ENCODE peak calls at places on chromosomes 1 and 21, in four cellular contexts. M is HEK293T, N is K562, D is GM12878. K is an unnamed sample.

GRCh38 chr21:43934716-43935705 is 70.0 kb downstream of the AGPAT3 start:
- DNase-seq in M (no peak), D (no peak), N (no peak), K (no peak)

GRCh38 chr1:162191396-162192322 is 122.2 kb downstream of the NOS1AP start:
- DNase-seq in N (peak; percentile 12), M (no peak), D (no peak), K (no peak)

GRCh38 chr21:32483293-32483595 is 70.7 kb downstream of the EVA1C start:
- DNase-seq in M (no peak), D (no peak), N (no peak), K (no peak)

GRCh38 chr1:244353572-244354091 is 98.1 kb downstream of the ADSS2 start:
- DNase-seq in N (peak; percentile 92), D (no peak), M (peak; percentile 50), K (peak; percentile 37)

GRCh38 chr1:59738591-59739015 is 76.1 kb upstream of the HOOK1 start:
- DNase-seq in M (no peak), N (no peak), D (no peak), K (peak; percentile 53)

GRCh38 chr1:186689907-186690306 is 9.7 kb upstream of the PTGS2 start:
- DNase-seq in M (no peak), N (no peak), D (no peak), K (no peak)

GRCh38 chr1:212760126-212760823 is 31.3 kb downstream of the NSL1 start:
- DNase-seq in N (peak; percentile 64), D (no peak), M (peak; percentile 57), K (peak; percentile 22)

GRCh38 chr1:1344672-1345361 is 4.4 kb downstream of the DVL1 start:
- DNase-seq in M (peak; percentile 57), N (peak; percentile 58), D (no peak), K (no peak)

GRCh38 chr21:37712204-37712934 is 203.9 kb downstream of the KCNJ6 start:
- DNase-seq in M (peak; percentile 73), N (peak; percentile 77), D (no peak), K (peak; percentile 41)

GRCh38 chr1:25478633-25479032 is 47.9 kb downstream of the MACO1 start:
- DNase-seq in N (no peak), D (no peak), M (no peak), K (no peak)

GRCh38 chr1:234940841-234941240 is 187.8 kb downstream of the TOMM20 start:
- DNase-seq in D (no peak), M (no peak), N (no peak), K (no peak)

GRCh38 chr1:17629460-17629859 is 90.0 kb downstream of the ARHGEF10L start:
- DNase-seq in D (no peak), M (peak; percentile 51), N (peak; percentile 24), K (no peak)

GRCh38 chr1:59703226-59703917 is 111.4 kb upstream of the HOOK1 start:
- DNase-seq in M (no peak), N (no peak), D (no peak), K (no peak)

GRCh38 chr1:2271841-2272655 is 43.9 kb downstream of the SKI start:
- DNase-seq in D (no peak), N (peak; percentile 60), M (no peak), K (no peak)

GRCh38 chr1:154344977-154345837 is 19.9 kb downstream of the ATP8B2 start:
- DNase-seq in D (no peak), N (peak; percentile 86), M (peak; percentile 75), K (peak; percentile 44)

GRCh38 chr1:26067432-26067911 is at the start of gene TRIM63:
- DNase-seq in D (no peak), N (no peak), M (no peak), K (no peak)

GRCh38 chr21:33947451-33948095 is 32.0 kb upstream of the ATP5PO start:
- DNase-seq in M (peak; percentile 69), N (peak; percentile 94), D (peak; percentile 83), K (peak; percentile 94)

GRCh38 chr1:164694505-164694904 is 135.5 kb downstream of the PBX1 start:
- DNase-seq in N (no peak), D (no peak), M (no peak), K (no peak)

GRCh38 chr1:164689672-164690655 is 131.0 kb downstream of the PBX1 start:
- DNase-seq in D (no peak), N (peak; percentile 33), M (no peak), K (no peak)

GRCh38 chr1:164688791-164689190 is 129.8 kb downstream of the PBX1 start:
- DNase-seq in D (no peak), N (no peak), M (no peak), K (no peak)

GRCh38 chr1:164693564-164694359 is 134.8 kb downstream of the PBX1 start:
- DNase-seq in N (no peak), M (no peak), D (no peak), K (no peak)

DNA sequence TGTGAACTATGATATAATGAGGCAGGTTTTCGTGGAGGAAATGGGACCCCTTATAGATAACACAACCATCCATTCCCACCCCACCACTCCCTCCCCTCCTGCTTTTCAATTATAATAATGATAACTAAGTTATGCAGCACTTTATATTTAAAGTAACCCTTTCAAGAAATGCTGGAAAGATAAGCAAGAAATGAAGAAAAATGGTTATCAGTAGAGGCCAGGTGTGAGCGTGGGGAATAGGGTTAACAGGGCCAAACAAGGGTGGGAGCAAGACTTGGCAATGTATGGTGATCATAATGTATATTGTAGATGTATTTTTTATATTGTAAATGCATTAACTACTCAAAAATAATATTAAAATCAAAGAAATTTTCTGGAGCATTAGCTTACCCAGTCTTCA is 133.4 kb downstream of the PBX1 start:
- DNase-seq in N (no peak), M (no peak), D (no peak), K (no peak)
- TF ChIP-seq FOXK2 in N (no peak), M (no peak), D (no peak), K (no peak)

DNA sequence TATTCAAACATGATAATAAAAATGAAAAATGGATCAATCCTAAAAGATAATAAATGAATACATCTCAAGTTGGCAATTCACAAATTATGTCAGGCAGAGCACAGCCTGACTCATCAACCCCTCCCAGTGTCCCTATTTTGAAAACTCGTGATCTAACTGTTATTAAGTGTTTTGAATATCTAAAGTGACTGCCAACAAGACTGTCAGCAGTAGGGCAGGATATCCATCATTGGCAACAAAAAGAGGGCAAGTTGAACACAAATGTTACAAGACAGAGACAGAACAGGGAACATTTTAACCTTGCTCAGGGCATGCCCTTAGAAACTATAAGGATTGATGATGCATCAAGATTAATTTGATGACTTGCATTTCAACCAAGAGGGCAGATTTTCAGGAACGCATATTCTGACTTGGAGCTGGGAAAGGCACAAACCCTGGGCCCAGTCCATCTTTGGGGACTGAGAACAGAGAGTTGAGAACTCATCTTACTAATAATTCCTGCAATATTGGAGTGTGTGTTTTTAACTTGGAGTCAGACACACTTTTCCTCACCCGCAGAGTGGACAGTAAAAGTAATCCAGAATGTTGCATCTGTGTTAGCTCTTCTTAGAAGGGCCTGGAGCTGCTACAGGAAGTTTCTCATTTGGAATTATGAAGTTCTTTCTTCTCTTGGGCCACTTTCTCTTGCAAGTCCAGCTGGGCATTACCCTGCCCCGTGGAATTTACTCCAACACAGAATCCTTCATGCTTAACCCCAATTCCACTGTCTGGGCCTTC is 317.2 kb downstream of the LTN1 start:
- DNase-seq in D (no peak), M (no peak), N (no peak), K (no peak)
- TF ChIP-seq FOXK2 in D (no peak), M (no peak), N (no peak), K (no peak)

DNA sequence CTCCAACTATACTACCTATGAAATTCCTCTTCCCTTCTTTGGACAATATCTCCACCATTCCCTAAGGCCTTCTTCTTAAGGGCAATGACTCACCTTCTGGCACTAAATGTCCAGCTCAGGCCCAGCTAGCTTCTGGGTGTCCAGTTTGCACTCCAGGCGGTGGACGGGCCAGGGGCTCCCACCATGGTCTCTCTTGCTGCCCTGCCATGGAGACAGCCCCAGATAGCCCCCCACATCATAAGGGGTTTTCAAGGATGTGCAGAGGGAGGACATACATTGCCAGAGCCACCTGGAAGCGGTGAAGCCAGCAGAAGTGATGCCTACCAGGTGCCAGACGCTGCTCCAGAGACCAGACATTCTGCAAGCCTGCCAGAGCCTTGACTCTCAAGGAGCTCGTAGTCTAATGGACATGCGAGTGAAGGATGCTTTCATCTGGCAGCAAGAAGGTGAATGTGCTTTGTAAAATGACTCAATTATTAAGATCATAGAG is 43.7 kb downstream of the C1orf198 start:
- DNase-seq in N (no peak), D (no peak), M (no peak), K (no peak)
- TF ChIP-seq FOXK2 in N (no peak), D (no peak), M (no peak), K (no peak)

GRCh38 chr1:65432918-65433317 is 12.4 kb downstream of the LEPR start:
- DNase-seq in D (no peak), N (no peak), M (no peak), K (no peak)

GRCh38 chr1:65434255-65434654 is 13.8 kb downstream of the LEPR start:
- DNase-seq in N (no peak), M (no peak), D (no peak), K (no peak)

GRCh38 chr1:65429078-65429477 is 8.6 kb downstream of the LEPR start:
- DNase-seq in D (no peak), N (no peak), M (no peak), K (no peak)

GRCh38 chr1:65429806-65430205 is 9.3 kb downstream of the LEPR start:
- DNase-seq in M (no peak), D (no peak), N (no peak), K (no peak)

GRCh38 chr1:65431111-65431705 is 10.7 kb downstream of the LEPR start:
- DNase-seq in D (no peak), M (peak; percentile 51), N (peak; percentile 65), K (peak; percentile 43)
- TF ChIP-seq FOXK2 in D (no peak), M (no peak), N (no peak), K (no peak)

GRCh38 chr1:10389271-10389973 is 9.4 kb upstream of the PGD start:
- DNase-seq in N (no peak), M (no peak), D (no peak), K (no peak)

GRCh38 chr1:10384219-10384618 is 14.6 kb upstream of the PGD start:
- DNase-seq in N (no peak), D (no peak), M (no peak), K (no peak)

GRCh38 chr1:10386761-10387482 is 11.9 kb upstream of the PGD start:
- DNase-seq in N (no peak), M (no peak), D (no peak), K (no peak)

GRCh38 chr1:10388387-10388715 is 10.5 kb upstream of the PGD start:
- DNase-seq in D (no peak), M (no peak), N (no peak), K (peak; percentile 79)

DNA sequence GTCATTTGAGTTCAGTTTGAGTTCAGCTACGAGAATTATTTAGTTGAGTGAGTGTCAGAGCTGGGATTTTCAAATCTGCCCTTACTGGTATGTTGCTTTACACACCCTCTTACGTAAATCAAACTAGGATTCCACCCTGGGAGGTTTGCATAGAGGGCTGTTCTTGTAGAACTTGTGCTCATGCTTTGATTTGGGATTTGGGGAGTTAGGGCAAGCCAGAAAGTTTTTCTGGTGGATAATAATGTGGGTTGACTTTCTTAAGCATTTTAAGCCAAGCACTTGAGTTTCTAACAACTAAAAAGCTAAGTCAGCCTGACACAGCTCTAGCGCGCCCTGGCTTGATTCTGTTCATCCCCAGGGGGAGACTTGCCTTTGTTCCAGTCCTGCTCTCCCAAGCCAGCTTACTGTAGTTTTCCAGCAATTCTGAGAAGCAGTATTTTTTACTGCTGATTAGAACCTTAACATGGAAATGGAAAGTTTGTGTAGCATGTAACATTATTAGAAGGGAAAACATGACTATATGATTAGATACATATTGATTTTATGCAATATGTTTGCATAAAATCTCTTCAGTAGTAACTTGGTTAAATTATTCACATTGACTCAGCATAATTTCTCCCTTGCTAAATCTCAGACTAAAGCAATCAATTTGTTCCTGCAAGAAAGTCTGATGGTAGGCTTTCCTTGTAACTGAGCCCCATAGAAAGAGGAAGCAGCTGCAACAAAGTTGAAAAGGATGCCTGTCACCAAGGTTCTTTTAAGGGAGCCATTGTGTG is 11.1 kb upstream of the PGD start:
- DNase-seq in D (peak; percentile 4), M (no peak), N (peak; percentile 30), K (no peak)
- TF ChIP-seq FOXK2 in D (no peak), M (no peak), N (peak; percentile 44), K (no peak)

K was measured in HepG2.